ENCODE peak calls at places on chromosome 13, in nine cellular contexts. M is activated T-helper 9 cell treated with anti-CD3 and anti-CD28 coated beads, Interleukin-2, amount 50 U/mL, for 16 hours; R is iris pigment epithelial cell; U is mucosa of gallbladder; S is brain microvascular endothelial cell; L is stimulated activated CD8-positive, alpha-beta memory T cell treated with anti-CD3 and anti-CD28 coated beads, Interleukin-4, amount 100 ng/mL, for 1 hour; J is neuronal stem cell; Y is A673; V is breast epithelium. K is an unnamed sample.

GRCh38 chr13:23921451-23921888 is 24.2 kb upstream of the C1QTNF9B start:
- DNase-seq in V (no peak), M (no peak), R (peak), S (peak), Y (peak), J (peak), L (no peak), U (no peak), K (no peak)

GRCh38 chr13:85597790-85598500 is 201.3 kb downstream of the SLITRK6 start:
- DNase-seq in J (no peak), L (no peak), R (peak), M (no peak), S (no peak), U (no peak), V (no peak), Y (no peak), K (no peak)

GRCh38 chr13:114017028-114017630 is 43.3 kb upstream of the C13orf46 start:
- DNase-seq in Y (no peak), R (no peak), J (no peak), U (no peak), V (no peak), S (peak), M (no peak), L (no peak), K (no peak)

GRCh38 chr13:79457948-79458347 is 23.0 kb upstream of the NDFIP2 start:
- DNase-seq in J (no peak), L (no peak), S (peak), V (no peak), U (no peak), Y (no peak), M (no peak), R (peak), K (no peak)

GRCh38 chr13:96081888-96082287 is 8.0 kb upstream of the HS6ST3 start:
- DNase-seq in U (no peak), S (no peak), Y (no peak), J (no peak), R (no peak), V (no peak), M (no peak), L (no peak), K (no peak)

GRCh38 chr13:50360637-50361036 is 345.4 kb downstream of the KCNRG start:
- DNase-seq in M (no peak), R (no peak), J (no peak), L (no peak), S (no peak), Y (no peak), V (no peak), U (no peak), K (no peak)

GRCh38 chr13:98731925-98732324 is 20.5 kb downstream of the SLC15A1 start:
- DNase-seq in U (no peak), S (no peak), R (no peak), J (no peak), Y (no peak), M (no peak), L (no peak), V (no peak), K (no peak)

GRCh38 chr13:25819856-25820530 is 231.8 kb downstream of the SHISA2 start:
- DNase-seq in M (no peak), U (no peak), R (no peak), V (no peak), L (no peak), S (no peak), J (no peak), Y (no peak), K (no peak)

GRCh38 chr13:76994281-76994680 is 2.4 kb downstream of the CLN5 start:
- DNase-seq in Y (no peak), L (no peak), S (no peak), U (no peak), R (no peak), M (no peak), V (no peak), J (no peak), K (no peak)